ENCODE peak calls at places on chromosome 15, in four cellular contexts. G is PC-3, C is cardiac muscle cell, K is fibroblast of lung. U is an unnamed sample.

GRCh38 chr15:39270976-39271375 is 309.9 kb upstream of the THBS1 start:
- DNase-seq in G (peak; percentile 73), C (peak; percentile 75), K (peak; percentile 99), U (peak; percentile 89)

GRCh38 chr15:58313810-58314592 is 117.8 kb upstream of the LIPC start:
- DNase-seq in G (no peak), C (no peak), K (no peak), U (no peak)

GRCh38 chr15:73324496-73325170 is 44.1 kb downstream of the HCN4 start:
- DNase-seq in G (no peak), C (no peak), K (no peak), U (no peak)

GRCh38 chr15:37756407-37756806 is 178.0 kb upstream of the TMCO5A start:
- DNase-seq in G (no peak), C (no peak), K (no peak), U (no peak)

GRCh38 chr15:74442063-74442462 is 8.3 kb upstream of the SEMA7A start:
- DNase-seq in G (no peak), C (no peak), K (no peak), U (no peak)

GRCh38 chr15:75123395-75123794 is 78.3 kb upstream of the C15orf39 start:
- DNase-seq in G (peak; percentile 83), C (peak; percentile 29), K (peak; percentile 85), U (peak; percentile 82)

GRCh38 chr15:39417351-39417750 is 163.5 kb upstream of the THBS1 start:
- DNase-seq in G (no peak), C (no peak), K (no peak), U (no peak)

GRCh38 chr15:65778269-65778668 is 13.8 kb downstream of the DENND4A start:
- DNase-seq in G (no peak), C (no peak), K (no peak), U (no peak)

GRCh38 chr15:27743078-27743477 is 356.0 kb downstream of the OCA2 start:
- DNase-seq in G (no peak), C (no peak), K (no peak), U (no peak)

GRCh38 chr15:60682115-60682514 is 203.2 kb upstream of the ICE2 start:
- DNase-seq in G (no peak), C (no peak), K (peak; percentile 65), U (peak; percentile 41)

GRCh38 chr15:76904461-76905012 is 603 bp downstream of the SCAPER start:
- DNase-seq in G (peak; percentile 38), C (peak; percentile 24), K (peak; percentile 6), U (peak; percentile 50)

GRCh38 chr15:39455502-39455991 is 125.3 kb upstream of the THBS1 start:
- DNase-seq in G (peak; percentile 95), C (peak; percentile 72), K (peak; percentile 79), U (peak; percentile 91)

GRCh38 chr15:58285921-58286278 is 145.9 kb upstream of the LIPC start:
- DNase-seq in G (no peak), C (no peak), K (no peak), U (no peak)

GRCh38 chr15:70466895-70467529 is 296.3 kb downstream of the UACA start:
- DNase-seq in G (peak; percentile 67), C (peak; percentile 76), K (peak; percentile 58), U (peak; percentile 81)

GRCh38 chr15:83323296-83323711 is 38.8 kb upstream of the BNC1 start:
- DNase-seq in G (peak; percentile 76), C (peak; percentile 93), K (peak; percentile 94), U (peak; percentile 77)

GRCh38 chr15:67917636-67918035 is 77.8 kb upstream of the RNU6-1 start:
- DNase-seq in G (no peak), C (no peak), K (no peak), U (peak; percentile 50)

GRCh38 chr15:24676431-24676830 is 856 bp downstream of the NPAP1 start:
- DNase-seq in G (no peak), C (no peak), K (no peak), U (no peak)

GRCh38 chr15:78621810-78622402 is 1.1 kb upstream of the CHRNA3 start:
- DNase-seq in G (no peak), C (no peak), K (no peak), U (no peak)

GRCh38 chr15:67700023-67700422 is 125.3 kb upstream of the SKOR1 start:
- DNase-seq in G (peak; percentile 35), C (no peak), K (peak; percentile 6), U (no peak)

GRCh38 chr15:74978503-74978902 is 16.9 kb upstream of the SCAMP5 start:
- DNase-seq in G (peak; percentile 40), C (no peak), K (peak; percentile 43), U (peak; percentile 15)

GRCh38 chr15:68230157-68231100 is 901 bp upstream of the CLN6 start:
- DNase-seq in G (peak; percentile 3), C (no peak), K (no peak), U (peak; percentile 33)

GRCh38 chr15:49247556-49248102 is 77.6 kb downstream of the GALK2 start:
- DNase-seq in G (no peak), C (peak; percentile 22), K (peak; percentile 65), U (peak; percentile 67)

GRCh38 chr15:34609658-34610057 is 26.2 kb upstream of the GOLGA8B start:
- DNase-seq in G (no peak), C (no peak), K (no peak), U (no peak)

GRCh38 chr15:62391565-62392262 is 226.6 kb upstream of the C2CD4B start:
- DNase-seq in G (peak; percentile 36), C (peak; percentile 64), K (peak; percentile 62), U (peak; percentile 82)

GRCh38 chr15:93495799-93496637 is 407.0 kb upstream of the RGMA start:
- DNase-seq in G (no peak), C (no peak), K (peak; percentile 11), U (no peak)

GRCh38 chr15:25240461-25241021 is 198.3 kb downstream of the UBE3A start:
- DNase-seq in G (no peak), C (no peak), K (no peak), U (no peak)

GRCh38 chr15:57866149-57866736 is 159.7 kb downstream of the POLR2M start:
- DNase-seq in G (peak; percentile 69), C (peak; percentile 68), K (peak; percentile 15), U (peak; percentile 68)

GRCh38 chr15:96324192-96324895 is 6.2 kb upstream of the NR2F2 start:
- DNase-seq in G (peak; percentile 53), C (no peak), K (peak; percentile 69), U (peak; percentile 52)

GRCh38 chr15:64501396-64501716 is 41.0 kb downstream of the ZNF609 start:
- DNase-seq in G (no peak), C (no peak), K (no peak), U (no peak)

GRCh38 chr15:39584662-39585393 is 3.9 kb downstream of the THBS1 start:
- DNase-seq in G (peak; percentile 12), C (peak; percentile 37), K (peak; percentile 6), U (peak; percentile 22)

GRCh38 chr15:98286831-98287230 is 326.3 kb downstream of the ARRDC4 start:
- DNase-seq in G (no peak), C (no peak), K (no peak), U (no peak)

GRCh38 chr15:29852201-29852600 is 29.9 kb upstream of the TJP1 start:
- DNase-seq in G (peak; percentile 78), C (no peak), K (peak; percentile 35), U (no peak)

GRCh38 chr15:22944651-22945050 is 35.5 kb downstream of the CYFIP1 start:
- DNase-seq in G (peak; percentile 18), C (no peak), K (no peak), U (no peak)

GRCh38 chr15:66815322-66815721 is 113.3 kb downstream of the SMAD6 start:
- DNase-seq in G (peak; percentile 76), C (peak; percentile 95), K (peak; percentile 95), U (peak; percentile 72)

GRCh38 chr15:62847900-62848489 is 194.6 kb upstream of the TPM1 start:
- DNase-seq in G (peak; percentile 74), C (peak; percentile 61), K (peak; percentile 50), U (peak; percentile 55)

GRCh38 chr15:37059051-37059450 is 41.3 kb downstream of the MEIS2 start:
- DNase-seq in G (peak; percentile 92), C (peak; percentile 85), K (peak; percentile 91), U (peak; percentile 83)

GRCh38 chr15:23855947-23856346 is 168.8 kb upstream of the NDN start:
- DNase-seq in G (no peak), C (no peak), K (no peak), U (no peak)

GRCh38 chr15:56244237-56244810 is 645 bp upstream of the RFX7 start:
- DNase-seq in G (peak; percentile 19), C (peak; percentile 82), K (peak; percentile 87), U (peak; percentile 81)

GRCh38 chr15:85804481-85805165 is 9.9 kb upstream of the KLHL25 start:
- DNase-seq in G (no peak), C (peak; percentile 28), K (no peak), U (no peak)

GRCh38 chr15:75723847-75724660 is 11.4 kb upstream of the CSPG4 start:
- DNase-seq in G (peak; percentile 27), C (peak; percentile 97), K (peak; percentile 90), U (peak; percentile 97)

DNA sequence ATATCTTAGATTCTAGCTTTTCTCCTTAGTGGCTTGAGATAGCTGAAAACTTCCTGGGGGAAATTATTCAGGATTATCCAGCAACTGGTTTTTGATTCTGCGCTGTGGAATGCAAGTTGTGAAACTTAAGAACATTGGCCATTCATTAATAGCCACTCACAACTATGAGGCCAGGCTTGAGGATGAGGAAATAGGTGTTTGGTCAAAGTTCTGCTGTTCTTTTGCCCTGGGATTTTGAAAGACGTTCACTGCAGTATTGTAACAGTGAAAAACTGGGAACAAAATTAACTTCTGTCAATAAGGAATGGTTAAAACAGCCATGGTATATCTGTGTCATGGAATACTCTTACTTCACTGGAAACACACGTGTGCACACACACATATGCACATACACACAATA is 44.1 kb downstream of the CTXND1 start:
- DNase-seq in G (no peak), C (peak; percentile 70), K (no peak), U (peak; percentile 5)
- H3K27me3 ChIP-seq in G (peaks cover 40% of the 10 kb centered on the region), C (no peaks in the 10 kb centered on the region), K (peaks cover 9% of the 10 kb centered on the region), U (peaks cover 6% of the 10 kb centered on the region)

GRCh38 chr15:88637841-88638625 is 783 bp upstream of the ISG20 start:
- DNase-seq in G (no peak), C (no peak), K (no peak), U (no peak)

GRCh38 chr15:88636654-88637053 is 2.2 kb upstream of the ISG20 start:
- DNase-seq in G (no peak), C (no peak), K (no peak), U (no peak)

GRCh38 chr15:88638626-88639372 is at the start of gene ISG20:
- DNase-seq in G (peak; percentile 97), C (peak; percentile 98), K (peak; percentile 94), U (peak; percentile 97)

GRCh38 chr15:88636039-88636438 is 2.8 kb upstream of the ISG20 start:
- DNase-seq in G (peak; percentile 85), C (no peak), K (no peak), U (no peak)

GRCh38 chr15:88637436-88637835 is 1.4 kb upstream of the ISG20 start:
- DNase-seq in G (no peak), C (no peak), K (no peak), U (no peak)
- H3K4me1 ChIP-seq in G (peaks cover 49% of the 10 kb centered on the region), C (no peaks in the 10 kb centered on the region), K (peaks cover 11% of the 10 kb centered on the region), U (peaks cover 15% of the 10 kb centered on the region)

DNA sequence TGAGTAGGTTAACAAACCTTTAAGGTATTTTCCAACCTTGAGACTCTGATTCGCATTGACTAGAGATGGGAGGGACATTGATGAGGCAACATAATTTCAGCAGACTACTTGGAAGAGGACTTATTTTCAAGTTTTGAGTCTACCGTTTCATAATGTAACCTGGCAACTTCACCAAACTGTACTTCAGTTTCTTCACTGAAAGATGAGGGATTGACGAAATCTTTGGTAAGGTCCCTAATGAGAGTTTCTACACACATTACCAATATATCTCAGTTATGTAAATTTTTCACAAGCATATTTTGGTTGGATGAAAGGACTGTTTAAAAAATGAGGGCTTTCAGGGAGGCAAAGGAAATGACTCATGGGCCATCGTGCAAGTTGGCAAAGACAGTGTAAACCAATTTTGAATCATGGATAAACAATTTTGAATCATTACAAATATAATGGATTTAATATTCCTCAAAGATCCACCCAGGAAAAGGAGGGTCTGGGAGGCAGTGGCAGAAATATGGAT is 28.7 kb upstream of the SEMA6D start:
- DNase-seq in G (peak; percentile 73), C (peak; percentile 16), K (peak; percentile 46), U (peak; percentile 32)
- H3K9me3 ChIP-seq in G (no peaks in the 10 kb centered on the region), C (no peaks in the 10 kb centered on the region), K (no peaks in the 10 kb centered on the region), U (no peaks in the 10 kb centered on the region)

GRCh38 chr15:89352476-89352875 is 17.9 kb upstream of the POLG start:
- DNase-seq in G (no peak), C (no peak), K (no peak), U (no peak)
- H3K27me3 ChIP-seq in G (peaks cover 21% of the 10 kb centered on the region), C (peaks cover 84% of the 10 kb centered on the region), K (peaks cover 38% of the 10 kb centered on the region), U (peaks cover 70% of the 10 kb centered on the region)